ENCODE peak calls at places on chromosomes 7 and 10, in seven cellular contexts. T, B, Z, R, U, C and V are unnamed samples.

GRCh38 chr7:82325416-82325815 is 118.2 kb downstream of the CACNA2D1 start:
- DNase-seq in T (no peak), B (no peak), Z (no peak), R (no peak), U (no peak), C (no peak), V (no peak)

GRCh38 chr10:125628251-125629049 is 54.5 kb downstream of the TEX36 start:
- DNase-seq in T (no peak), B (no peak), Z (no peak), R (no peak), U (no peak), C (no peak), V (no peak)

GRCh38 chr10:60666221-60666620 is 112.1 kb upstream of the CDK1 start:
- DNase-seq in T (no peak), B (no peak), Z (no peak), R (no peak), U (no peak), C (no peak), V (no peak)

GRCh38 chr10:3825244-3825643 is 40.2 kb upstream of the KLF6 start:
- DNase-seq in T (no peak), B (no peak), Z (no peak), R (peak; percentile 89), U (no peak), C (no peak), V (no peak)

GRCh38 chr7:118352854-118353453 is 128.4 kb downstream of the ANKRD7 start:
- DNase-seq in T (no peak), B (no peak), Z (no peak), R (peak; percentile 44), U (no peak), C (no peak), V (no peak)

GRCh38 chr7:134891262-134892001 is 94.9 kb upstream of the AGBL3 start:
- DNase-seq in T (peak; percentile 38), B (no peak), Z (no peak), R (peak; percentile 97), U (peak; percentile 94), C (no peak), V (no peak)

GRCh38 chr10:51711519-51711891 is 12.1 kb upstream of the CSTF2T start:
- DNase-seq in T (no peak), B (no peak), Z (no peak), R (no peak), U (no peak), C (no peak), V (no peak)

GRCh38 chr7:42843209-42843800 is 68.6 kb downstream of the C7orf25 start:
- DNase-seq in T (peak; percentile 40), B (no peak), Z (no peak), R (peak; percentile 51), U (peak; percentile 69), C (no peak), V (no peak)

GRCh38 chr10:86486856-86487255 is 34.7 kb downstream of the WAPL start:
- DNase-seq in T (no peak), B (no peak), Z (peak; percentile 12), R (no peak), U (no peak), C (no peak), V (no peak)

GRCh38 chr10:18658301-18658991 is 785 bp upstream of the ARL5B start:
- DNase-seq in T (no peak), B (no peak), Z (peak; percentile 43), R (no peak), U (no peak), C (no peak), V (peak; percentile 84)

GRCh38 chr7:128431221-128431620 is 21.4 kb upstream of the IMPDH1 start:
- DNase-seq in T (peak; percentile 55), B (no peak), Z (no peak), R (peak; percentile 86), U (no peak), C (no peak), V (no peak)

GRCh38 chr7:17444151-17444550 is 145.7 kb downstream of the AHR start:
- DNase-seq in T (no peak), B (no peak), Z (no peak), R (no peak), U (no peak), C (no peak), V (no peak)

GRCh38 chr10:126924180-126924914 is 19.1 kb downstream of the DOCK1 start:
- DNase-seq in T (no peak), B (no peak), Z (no peak), R (no peak), U (no peak), C (no peak), V (no peak)

GRCh38 chr7:131506597-131506996 is 49.8 kb downstream of the PODXL start:
- DNase-seq in T (peak; percentile 48), B (no peak), Z (no peak), R (no peak), U (no peak), C (no peak), V (no peak)

GRCh38 chr10:110305767-110306451 is 1.2 kb upstream of the SMNDC1 start:
- DNase-seq in T (peak; percentile 56), B (no peak), Z (peak; percentile 65), R (peak; percentile 90), U (no peak), C (peak; percentile 69), V (no peak)

GRCh38 chr7:116824449-116824848 is 37.9 kb upstream of the CAPZA2 start:
- DNase-seq in T (no peak), B (no peak), Z (no peak), R (no peak), U (no peak), C (no peak), V (no peak)

GRCh38 chr10:25934673-25935139 is 677 bp downstream of the MYO3A start:
- DNase-seq in T (no peak), B (no peak), Z (no peak), R (peak; percentile 10), U (no peak), C (no peak), V (no peak)

GRCh38 chr7:106721816-106722785 is 61.1 kb upstream of the CCDC71L start:
- DNase-seq in T (no peak), B (no peak), Z (no peak), R (no peak), U (no peak), C (no peak), V (no peak)

GRCh38 chr7:158447206-158448171 is 140.1 kb downstream of the PTPRN2 start:
- DNase-seq in T (peak; percentile 80), B (no peak), Z (no peak), R (no peak), U (no peak), C (no peak), V (no peak)

GRCh38 chr10:51156913-51157312 is 82.6 kb downstream of the PRKG1 start:
- DNase-seq in T (no peak), B (no peak), Z (no peak), R (no peak), U (no peak), C (no peak), V (no peak)